ENCODE peak calls at places on chromosomes 1 and 21, in six cellular contexts. V is thoracic aorta, F is tibial artery, M is fibroblast of lung, J is lower lobe of right lung, R is DND-41. H is an unnamed sample. For H3K4me1, the result is how much of the 10 kb centered on the place peaks cover.

GRCh38 chr1:242743983-242744780 is 219.7 kb upstream of the PLD5 start:
- DNase-seq in J (no peak), M (no peak), R (no peak), F (no peak), V (no peak), H (no peak)

GRCh38 chr1:103516693-103517092 is 8.8 kb upstream of the RNPC3 start:
- DNase-seq in M (peak), V (no peak), R (no peak), F (no peak), J (no peak), H (no peak)

GRCh38 chr1:20931930-20932436 is 144.9 kb upstream of the HP1BP3 start:
- DNase-seq in M (no peak), V (no peak), F (no peak), R (no peak), J (no peak), H (no peak)

GRCh38 chr1:91507330-91507729 is 6.7 kb downstream of the CDC7 start:
- DNase-seq in M (no peak), V (no peak), F (no peak), R (no peak), J (no peak), H (no peak)

GRCh38 chr1:196689001-196689400 is 37.2 kb downstream of the CFH start:
- DNase-seq in V (no peak), F (no peak), M (no peak), J (no peak), R (no peak), H (no peak)

GRCh38 chr1:18882511-18882910 is 19.8 kb downstream of the ALDH4A1 start:
- DNase-seq in R (no peak), F (no peak), J (no peak), M (peak), V (no peak), H (no peak)

GRCh38 chr1:89822109-89822962 is 1.5 kb downstream of the LRRC8D start:
- DNase-seq in F (no peak), R (peak), M (no peak), J (no peak), V (no peak), H (peak)

GRCh38 chr1:219126267-219126862 is 47.3 kb upstream of the LYPLAL1 start:
- DNase-seq in M (peak), V (no peak), R (no peak), F (no peak), J (no peak), H (peak)

GRCh38 chr21:43619856-43620255 is 39.4 kb downstream of the HSF2BP start:
- DNase-seq in F (no peak), M (no peak), J (no peak), R (no peak), V (no peak), H (no peak)

GRCh38 chr1:51175278-51175677 is 60.8 kb upstream of the RNF11 start:
- DNase-seq in M (no peak), J (no peak), R (no peak), V (no peak), F (no peak), H (no peak)

GRCh38 chr1:102726417-102726816 is 381.9 kb downstream of the COL11A1 start:
- DNase-seq in F (no peak), M (no peak), R (no peak), V (no peak), J (no peak), H (no peak)

GRCh38 chr1:212916395-212917133 is 33.8 kb upstream of the VASH2 start:
- DNase-seq in R (no peak), V (no peak), F (no peak), J (peak), M (peak), H (peak)

GRCh38 chr1:183416850-183417690 is 1.1 kb downstream of the NMNAT2 start:
- DNase-seq in R (peak), M (peak), J (peak), V (no peak), F (peak), H (peak)

GRCh38 chr1:59354754-59355337 is 58.0 kb downstream of the FGGY start:
- DNase-seq in J (no peak), M (no peak), V (no peak), F (no peak), R (no peak), H (no peak)

GRCh38 chr21:35921471-35921870 is 138.9 kb downstream of the SETD4 start:
- DNase-seq in J (no peak), V (no peak), F (no peak), R (no peak), M (no peak), H (no peak)

GRCh38 chr1:53697671-53698380 is 41.1 kb downstream of the GLIS1 start:
- DNase-seq in F (no peak), M (peak), V (no peak), R (no peak), J (no peak), H (no peak)

DNA sequence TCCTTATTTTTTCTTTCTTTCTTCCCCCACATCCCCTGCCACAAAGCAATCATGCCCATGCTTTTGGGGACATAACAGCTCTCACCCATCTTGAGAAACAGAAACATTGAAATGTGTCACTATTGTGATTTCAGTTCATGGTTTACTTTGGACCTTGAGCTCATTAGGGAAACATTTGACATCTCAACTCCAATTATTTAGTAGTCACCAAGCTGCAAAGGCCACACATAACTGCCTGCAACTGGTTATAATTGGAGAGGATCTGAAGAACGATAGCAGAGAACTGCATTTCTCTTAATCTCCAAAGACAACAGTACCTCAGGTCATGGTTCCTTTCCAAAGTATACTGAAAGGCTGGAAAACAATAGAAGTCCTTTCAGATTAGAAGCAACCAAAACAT is 426.6 kb downstream of the ADGRL2 start:
- DNase-seq in F (no peak), V (no peak), J (no peak), M (peak), R (no peak), H (no peak)
- H3K4me1 ChIP-seq in F (under half), V (under half), J (under half), M (under half), R (under half), H (under half)

GRCh38 chr1:172277277-172277676 is 143.2 kb upstream of the C1orf105 start:
- DNase-seq in F (no peak), V (no peak), J (no peak), R (no peak), M (peak), H (no peak)
- H3K27ac ChIP-seq in F (no peak), V (no peak), J (no peak), R (no peak), M (no peak), H (no peak)

DNA sequence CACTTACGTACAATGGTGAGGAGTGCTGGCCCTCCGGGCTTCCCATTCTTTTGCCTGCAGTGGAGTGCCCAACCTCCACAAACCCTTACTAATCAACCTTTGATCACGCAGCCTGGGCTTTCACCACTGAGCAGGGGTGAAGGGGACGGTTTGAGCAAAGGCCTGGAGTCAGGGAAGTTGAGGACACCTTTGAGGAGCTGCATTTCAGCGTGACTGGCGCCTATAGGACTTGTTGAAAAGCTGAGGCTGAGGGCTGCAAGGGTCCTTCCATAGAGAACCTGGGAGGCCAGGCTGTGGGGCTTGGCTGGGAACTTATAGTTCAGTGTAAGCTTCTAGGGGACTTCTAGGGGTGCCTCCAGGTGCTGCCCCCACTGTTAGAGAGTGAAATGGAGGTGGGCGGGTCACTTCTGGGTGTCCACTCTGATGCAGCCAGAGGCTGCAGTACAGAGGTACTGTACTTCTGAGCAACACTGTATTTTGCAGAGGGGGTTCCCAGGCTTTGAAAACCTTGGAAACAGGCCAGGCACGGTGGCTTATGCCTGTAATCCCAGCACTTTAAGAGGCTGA is 9.8 kb downstream of the SYTL1 start:
- DNase-seq in F (no peak), J (no peak), M (no peak), R (no peak), V (no peak), H (no peak)
- H3K4me3 ChIP-seq in F (no peak), J (no peak), M (no peak), R (no peak), V (peak), H (no peak)

GRCh38 chr21:37699024-37699770 is 217.1 kb downstream of the KCNJ6 start:
- DNase-seq in F (no peak), V (no peak), R (no peak), J (no peak), M (no peak), H (no peak)
- H3K4me1 ChIP-seq in F (under half), V (under half), R (under half), J (under half), M (under half), H (under half)

GRCh38 chr1:110340207-110340468 is 961 bp downstream of the RBM15 start:
- DNase-seq in J (no peak), F (no peak), R (peak), M (peak), V (no peak), H (no peak)
- H3K27ac ChIP-seq in J (peak), F (peak), R (peak), M (peak), V (peak), H (peak)

GRCh38 chr1:35573198-35573775 is at the start of gene TFAP2E:
- DNase-seq in F (no peak), V (no peak), R (no peak), M (no peak), J (peak), H (peak)
- H3K4me3 ChIP-seq in F (peak), V (peak), R (no peak), M (peak), J (peak), H (peak)

H was measured in right cardiac atrium.